ENCODE peak calls at places on chromosomes 2 and 18, in seven cellular contexts. One of them, this sample, is unnamed.

GRCh38 chr2:17083902-17084301 is 418.3 kb upstream of the CYRIA start:
- DNase-seq in astrocyte: peak; percentile 84
- DNase-seq in neural progenitor cell: no peak
- DNase-seq in PC-3: no peak
- DNase-seq in PC-9: no peak
- DNase-seq in endothelial cell of umbilical vein: no peak
- DNase-seq in MM.1S: no peak
- DNase-seq in this sample: no peak

GRCh38 chr18:58998421-58999203 is 133.9 kb downstream of the ZNF532 start:
- DNase-seq in endothelial cell of umbilical vein: no peak
- DNase-seq in MM.1S: no peak
- DNase-seq in neural progenitor cell: no peak
- DNase-seq in PC-9: no peak
- DNase-seq in PC-3: peak; percentile 82
- DNase-seq in astrocyte: peak; percentile 84
- DNase-seq in this sample: no peak

GRCh38 chr18:61910101-61910500 is 17.3 kb upstream of the RNF152 start:
- DNase-seq in PC-3: no peak
- DNase-seq in neural progenitor cell: no peak
- DNase-seq in MM.1S: no peak
- DNase-seq in PC-9: no peak
- DNase-seq in astrocyte: no peak
- DNase-seq in endothelial cell of umbilical vein: no peak
- DNase-seq in this sample: no peak

GRCh38 chr2:202932425-202933138 is 20.5 kb downstream of the CARF start:
- DNase-seq in PC-3: peak; percentile 55
- DNase-seq in MM.1S: no peak
- DNase-seq in astrocyte: no peak
- DNase-seq in PC-9: no peak
- DNase-seq in neural progenitor cell: no peak
- DNase-seq in endothelial cell of umbilical vein: no peak
- DNase-seq in this sample: no peak

GRCh38 chr2:200728630-200729029 is 83.1 kb upstream of the BZW1 start:
- DNase-seq in astrocyte: no peak
- DNase-seq in neural progenitor cell: no peak
- DNase-seq in PC-9: no peak
- DNase-seq in endothelial cell of umbilical vein: no peak
- DNase-seq in PC-3: no peak
- DNase-seq in MM.1S: no peak
- DNase-seq in this sample: no peak

GRCh38 chr18:567119-567518 is 13.1 kb upstream of the CETN1 start:
- DNase-seq in endothelial cell of umbilical vein: no peak
- DNase-seq in astrocyte: no peak
- DNase-seq in PC-3: no peak
- DNase-seq in neural progenitor cell: no peak
- DNase-seq in MM.1S: no peak
- DNase-seq in PC-9: no peak
- DNase-seq in this sample: no peak

GRCh38 chr18:22169011-22169888 is at the start of gene GATA6:
- DNase-seq in astrocyte: peak; percentile 90
- DNase-seq in MM.1S: no peak
- DNase-seq in PC-3: peak; percentile 91
- DNase-seq in endothelial cell of umbilical vein: peak; percentile 95
- DNase-seq in PC-9: peak; percentile 84
- DNase-seq in neural progenitor cell: peak; percentile 92
- DNase-seq in this sample: no peak

GRCh38 chr2:204505946-204506345 is 39.3 kb upstream of the PARD3B start:
- DNase-seq in MM.1S: no peak
- DNase-seq in endothelial cell of umbilical vein: no peak
- DNase-seq in PC-9: no peak
- DNase-seq in astrocyte: peak; percentile 85
- DNase-seq in PC-3: peak; percentile 17
- DNase-seq in neural progenitor cell: no peak
- DNase-seq in this sample: no peak

GRCh38 chr2:240784629-240785423 is 35.2 kb downstream of the KIF1A start:
- DNase-seq in astrocyte: no peak
- DNase-seq in PC-9: no peak
- DNase-seq in PC-3: no peak
- DNase-seq in MM.1S: no peak
- DNase-seq in endothelial cell of umbilical vein: no peak
- DNase-seq in neural progenitor cell: no peak
- DNase-seq in this sample: no peak

GRCh38 chr2:151422917-151423439 is 13.3 kb downstream of the RIF1 start:
- DNase-seq in MM.1S: peak; percentile 85
- DNase-seq in PC-9: no peak
- DNase-seq in astrocyte: no peak
- DNase-seq in PC-3: no peak
- DNase-seq in neural progenitor cell: no peak
- DNase-seq in endothelial cell of umbilical vein: no peak
- DNase-seq in this sample: no peak
- H3K36me3 ChIP-seq in MM.1S: peaks cover 16% of the 10 kb centered on the region
- H3K36me3 ChIP-seq in PC-9: peaks cover 4% of the 10 kb centered on the region
- H3K36me3 ChIP-seq in astrocyte: peaks cover 31% of the 10 kb centered on the region
- H3K36me3 ChIP-seq in PC-3: peaks cover 50% of the 10 kb centered on the region
- H3K36me3 ChIP-seq in neural progenitor cell: peaks cover 9% of the 10 kb centered on the region
- H3K36me3 ChIP-seq in endothelial cell of umbilical vein: peaks cover 19% of the 10 kb centered on the region
- H3K36me3 ChIP-seq in this sample: peaks cover 96% of the 10 kb centered on the region

DNA sequence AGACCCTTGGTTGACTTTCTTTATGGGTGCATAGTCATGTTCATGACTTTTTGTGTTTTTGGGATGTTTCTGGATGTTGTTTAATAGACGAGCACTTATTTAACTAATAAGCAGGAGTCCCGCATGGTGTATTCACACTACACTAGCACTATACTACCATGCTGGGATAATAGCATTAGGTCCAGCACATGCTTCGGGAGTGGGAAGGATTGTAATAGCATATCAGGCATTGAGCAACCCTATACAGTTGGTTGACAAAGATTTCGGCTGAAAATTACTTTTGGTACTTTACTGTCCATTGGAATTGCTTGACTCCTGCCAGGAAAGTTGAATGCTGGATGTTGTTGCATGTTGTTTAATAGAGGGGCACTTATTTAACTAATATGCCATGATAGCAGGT is 2.8 kb downstream of the SH3RF3 start:
- DNase-seq in endothelial cell of umbilical vein: no peak
- DNase-seq in neural progenitor cell: no peak
- DNase-seq in astrocyte: no peak
- DNase-seq in MM.1S: no peak
- DNase-seq in PC-3: no peak
- DNase-seq in PC-9: no peak
- DNase-seq in this sample: no peak
- TF ChIP-seq EZH2 in endothelial cell of umbilical vein: no peak
- TF ChIP-seq EZH2 in neural progenitor cell: no peak
- TF ChIP-seq EZH2 in astrocyte: no peak
- TF ChIP-seq EZH2 in MM.1S: no peak
- TF ChIP-seq EZH2 in PC-3: no peak
- TF ChIP-seq EZH2 in PC-9: no peak
- TF ChIP-seq EZH2 in this sample: no peak

GRCh38 chr2:101830555-101830954 is 133.0 kb downstream of the MAP4K4 start:
- DNase-seq in endothelial cell of umbilical vein: peak; percentile 44
- DNase-seq in neural progenitor cell: no peak
- DNase-seq in PC-9: no peak
- DNase-seq in MM.1S: no peak
- DNase-seq in astrocyte: peak; percentile 86
- DNase-seq in PC-3: peak; percentile 45
- DNase-seq in this sample: no peak

GRCh38 chr2:101833890-101834523 is 136.5 kb downstream of the MAP4K4 start:
- DNase-seq in PC-9: no peak
- DNase-seq in PC-3: no peak
- DNase-seq in MM.1S: no peak
- DNase-seq in endothelial cell of umbilical vein: no peak
- DNase-seq in neural progenitor cell: no peak
- DNase-seq in astrocyte: no peak
- DNase-seq in this sample: no peak

GRCh38 chr2:101830146-101830545 is 132.6 kb downstream of the MAP4K4 start:
- DNase-seq in PC-9: no peak
- DNase-seq in astrocyte: no peak
- DNase-seq in neural progenitor cell: no peak
- DNase-seq in endothelial cell of umbilical vein: no peak
- DNase-seq in MM.1S: no peak
- DNase-seq in PC-3: no peak
- DNase-seq in this sample: no peak

GRCh38 chr2:101831351-101831865 is 133.9 kb downstream of the MAP4K4 start:
- DNase-seq in neural progenitor cell: peak; percentile 66
- DNase-seq in astrocyte: peak; percentile 58
- DNase-seq in MM.1S: peak; percentile 75
- DNase-seq in PC-9: peak; percentile 55
- DNase-seq in PC-3: peak; percentile 79
- DNase-seq in endothelial cell of umbilical vein: peak; percentile 85
- DNase-seq in this sample: peak; percentile 65

GRCh38 chr2:101832114-101832513 is 134.6 kb downstream of the MAP4K4 start:
- DNase-seq in neural progenitor cell: no peak
- DNase-seq in astrocyte: no peak
- DNase-seq in endothelial cell of umbilical vein: peak; percentile 41
- DNase-seq in PC-9: no peak
- DNase-seq in MM.1S: no peak
- DNase-seq in PC-3: peak; percentile 46
- DNase-seq in this sample: no peak
- H3K36me3 ChIP-seq in neural progenitor cell: peaks cover 17% of the 10 kb centered on the region
- H3K36me3 ChIP-seq in astrocyte: peaks cover 52% of the 10 kb centered on the region
- H3K36me3 ChIP-seq in endothelial cell of umbilical vein: peaks cover 42% of the 10 kb centered on the region
- H3K36me3 ChIP-seq in PC-9: peaks cover 44% of the 10 kb centered on the region
- H3K36me3 ChIP-seq in MM.1S: no peaks in the 10 kb centered on the region
- H3K36me3 ChIP-seq in PC-3: peaks cover 57% of the 10 kb centered on the region
- H3K36me3 ChIP-seq in this sample: peaks cover 84% of the 10 kb centered on the region

GRCh38 chr2:14633031-14633430 is 514 bp downstream of the LRATD1 start:
- DNase-seq in astrocyte: no peak
- DNase-seq in neural progenitor cell: peak; percentile 28
- DNase-seq in PC-3: peak; percentile 33
- DNase-seq in PC-9: no peak
- DNase-seq in endothelial cell of umbilical vein: no peak
- DNase-seq in MM.1S: no peak
- DNase-seq in this sample: no peak

GRCh38 chr2:14632133-14632936 is at the start of gene LRATD1:
- DNase-seq in PC-3: peak; percentile 93
- DNase-seq in PC-9: peak; percentile 79
- DNase-seq in astrocyte: peak; percentile 72
- DNase-seq in neural progenitor cell: peak; percentile 98
- DNase-seq in MM.1S: no peak
- DNase-seq in endothelial cell of umbilical vein: peak; percentile 22
- DNase-seq in this sample: no peak

GRCh38 chr2:14634885-14635871 is 2.7 kb downstream of the LRATD1 start:
- DNase-seq in PC-3: peak; percentile 82
- DNase-seq in neural progenitor cell: peak; percentile 67
- DNase-seq in PC-9: peak; percentile 74
- DNase-seq in endothelial cell of umbilical vein: peak; percentile 22
- DNase-seq in MM.1S: no peak
- DNase-seq in astrocyte: peak; percentile 60
- DNase-seq in this sample: no peak

GRCh38 chr2:14634223-14634884 is 1.8 kb downstream of the LRATD1 start:
- DNase-seq in MM.1S: peak; percentile 31
- DNase-seq in endothelial cell of umbilical vein: peak; percentile 51
- DNase-seq in astrocyte: peak; percentile 61
- DNase-seq in PC-9: peak; percentile 70
- DNase-seq in neural progenitor cell: peak; percentile 91
- DNase-seq in PC-3: peak; percentile 91
- DNase-seq in this sample: no peak

GRCh38 chr2:14633451-14634211 is 1.1 kb downstream of the LRATD1 start:
- DNase-seq in MM.1S: no peak
- DNase-seq in PC-9: no peak
- DNase-seq in endothelial cell of umbilical vein: no peak
- DNase-seq in PC-3: peak; percentile 12
- DNase-seq in astrocyte: no peak
- DNase-seq in neural progenitor cell: peak; percentile 29
- DNase-seq in this sample: no peak
- TF ChIP-seq EZH2 in MM.1S: no peak
- TF ChIP-seq EZH2 in PC-9: no peak
- TF ChIP-seq EZH2 in endothelial cell of umbilical vein: no peak
- TF ChIP-seq EZH2 in PC-3: no peak
- TF ChIP-seq EZH2 in astrocyte: no peak
- TF ChIP-seq EZH2 in neural progenitor cell: no peak
- TF ChIP-seq EZH2 in this sample: no peak

This sample was measured in DND-41.